ENCODE peak calls at places on chromosome 1, in five cellular contexts. One of them, this sample, is unnamed.

GRCh38 chr1:225999912-226000337 is 782 bp upstream of the SDE2 start:
- DNase-seq in endodermal cell: no peak
- DNase-seq in NCI-H1105: no peak
- DNase-seq in stimulated activated effector memory CD8-positive, alpha-beta T cell treated with anti-CD3 and anti-CD28 coated beads, Interleukin-12 subunit alpha, Interleukin-12 subunit beta, amount 100 ng/mL, for 72 hours: no peak
- DNase-seq in A673: peak; percentile 39
- DNase-seq in this sample: no peak

GRCh38 chr1:28582248-28582615 is 9.8 kb upstream of the RAB42 start:
- DNase-seq in endodermal cell: no peak
- DNase-seq in NCI-H1105: no peak
- DNase-seq in stimulated activated effector memory CD8-positive, alpha-beta T cell treated with anti-CD3 and anti-CD28 coated beads, Interleukin-12 subunit alpha, Interleukin-12 subunit beta, amount 100 ng/mL, for 72 hours: no peak
- DNase-seq in A673: peak; percentile 64
- DNase-seq in this sample: no peak

GRCh38 chr1:205934788-205935187 is 8.5 kb downstream of the SLC26A9 start:
- DNase-seq in endodermal cell: no peak
- DNase-seq in NCI-H1105: no peak
- DNase-seq in stimulated activated effector memory CD8-positive, alpha-beta T cell treated with anti-CD3 and anti-CD28 coated beads, Interleukin-12 subunit alpha, Interleukin-12 subunit beta, amount 100 ng/mL, for 72 hours: no peak
- DNase-seq in A673: no peak
- DNase-seq in this sample: no peak

GRCh38 chr1:36731226-36732037 is 248.7 kb upstream of the CSF3R start:
- DNase-seq in endodermal cell: peak; percentile 75
- DNase-seq in NCI-H1105: no peak
- DNase-seq in stimulated activated effector memory CD8-positive, alpha-beta T cell treated with anti-CD3 and anti-CD28 coated beads, Interleukin-12 subunit alpha, Interleukin-12 subunit beta, amount 100 ng/mL, for 72 hours: no peak
- DNase-seq in A673: no peak
- DNase-seq in this sample: no peak

GRCh38 chr1:117598489-117598888 is 7.4 kb upstream of the TENT5C start:
- DNase-seq in endodermal cell: no peak
- DNase-seq in NCI-H1105: no peak
- DNase-seq in stimulated activated effector memory CD8-positive, alpha-beta T cell treated with anti-CD3 and anti-CD28 coated beads, Interleukin-12 subunit alpha, Interleukin-12 subunit beta, amount 100 ng/mL, for 72 hours: no peak
- DNase-seq in A673: no peak
- DNase-seq in this sample: no peak

GRCh38 chr1:234527346-234527745 is 48.4 kb upstream of the TARBP1 start:
- DNase-seq in endodermal cell: no peak
- DNase-seq in NCI-H1105: no peak
- DNase-seq in stimulated activated effector memory CD8-positive, alpha-beta T cell treated with anti-CD3 and anti-CD28 coated beads, Interleukin-12 subunit alpha, Interleukin-12 subunit beta, amount 100 ng/mL, for 72 hours: no peak
- DNase-seq in A673: no peak
- DNase-seq in this sample: no peak

GRCh38 chr1:11620405-11620804 is 33.8 kb downstream of the FBXO2 start:
- DNase-seq in endodermal cell: no peak
- DNase-seq in NCI-H1105: no peak
- DNase-seq in stimulated activated effector memory CD8-positive, alpha-beta T cell treated with anti-CD3 and anti-CD28 coated beads, Interleukin-12 subunit alpha, Interleukin-12 subunit beta, amount 100 ng/mL, for 72 hours: no peak
- DNase-seq in A673: no peak
- DNase-seq in this sample: no peak

GRCh38 chr1:215358356-215358755 is 208.7 kb upstream of the KCTD3 start:
- DNase-seq in endodermal cell: no peak
- DNase-seq in NCI-H1105: no peak
- DNase-seq in stimulated activated effector memory CD8-positive, alpha-beta T cell treated with anti-CD3 and anti-CD28 coated beads, Interleukin-12 subunit alpha, Interleukin-12 subunit beta, amount 100 ng/mL, for 72 hours: no peak
- DNase-seq in A673: no peak
- DNase-seq in this sample: no peak

GRCh38 chr1:225580180-225581099 is 72.5 kb downstream of the ENAH start:
- DNase-seq in endodermal cell: peak; percentile 54
- DNase-seq in NCI-H1105: no peak
- DNase-seq in stimulated activated effector memory CD8-positive, alpha-beta T cell treated with anti-CD3 and anti-CD28 coated beads, Interleukin-12 subunit alpha, Interleukin-12 subunit beta, amount 100 ng/mL, for 72 hours: no peak
- DNase-seq in A673: peak; percentile 52
- DNase-seq in this sample: no peak

GRCh38 chr1:228667224-228667623 is 68.1 kb upstream of the RHOU start:
- DNase-seq in endodermal cell: no peak
- DNase-seq in NCI-H1105: no peak
- DNase-seq in stimulated activated effector memory CD8-positive, alpha-beta T cell treated with anti-CD3 and anti-CD28 coated beads, Interleukin-12 subunit alpha, Interleukin-12 subunit beta, amount 100 ng/mL, for 72 hours: no peak
- DNase-seq in A673: no peak
- DNase-seq in this sample: no peak

GRCh38 chr1:36400825-36401601 is 3.3 kb upstream of the LSM10 start:
- DNase-seq in endodermal cell: peak; percentile 98
- DNase-seq in NCI-H1105: no peak
- DNase-seq in stimulated activated effector memory CD8-positive, alpha-beta T cell treated with anti-CD3 and anti-CD28 coated beads, Interleukin-12 subunit alpha, Interleukin-12 subunit beta, amount 100 ng/mL, for 72 hours: peak; percentile 79
- DNase-seq in A673: peak; percentile 58
- DNase-seq in this sample: peak; percentile 68

GRCh38 chr1:47679301-47679751 is 241.5 kb downstream of the FOXD2 start:
- DNase-seq in endodermal cell: peak; percentile 26
- DNase-seq in NCI-H1105: no peak
- DNase-seq in stimulated activated effector memory CD8-positive, alpha-beta T cell treated with anti-CD3 and anti-CD28 coated beads, Interleukin-12 subunit alpha, Interleukin-12 subunit beta, amount 100 ng/mL, for 72 hours: no peak
- DNase-seq in A673: peak; percentile 23
- DNase-seq in this sample: no peak

GRCh38 chr1:59183918-59184317 is 113.0 kb upstream of the FGGY start:
- DNase-seq in endodermal cell: no peak
- DNase-seq in NCI-H1105: no peak
- DNase-seq in stimulated activated effector memory CD8-positive, alpha-beta T cell treated with anti-CD3 and anti-CD28 coated beads, Interleukin-12 subunit alpha, Interleukin-12 subunit beta, amount 100 ng/mL, for 72 hours: no peak
- DNase-seq in A673: no peak
- DNase-seq in this sample: no peak

GRCh38 chr1:184017226-184017787 is 20.2 kb downstream of the COLGALT2 start:
- DNase-seq in endodermal cell: no peak
- DNase-seq in NCI-H1105: no peak
- DNase-seq in stimulated activated effector memory CD8-positive, alpha-beta T cell treated with anti-CD3 and anti-CD28 coated beads, Interleukin-12 subunit alpha, Interleukin-12 subunit beta, amount 100 ng/mL, for 72 hours: no peak
- DNase-seq in A673: no peak
- DNase-seq in this sample: no peak

GRCh38 chr1:231139125-231139649 is 22.7 kb upstream of the TRIM67 start:
- DNase-seq in endodermal cell: no peak
- DNase-seq in NCI-H1105: no peak
- DNase-seq in stimulated activated effector memory CD8-positive, alpha-beta T cell treated with anti-CD3 and anti-CD28 coated beads, Interleukin-12 subunit alpha, Interleukin-12 subunit beta, amount 100 ng/mL, for 72 hours: no peak
- DNase-seq in A673: no peak
- DNase-seq in this sample: no peak

GRCh38 chr1:168972887-168973286 is 133.6 kb upstream of the ATP1B1 start:
- DNase-seq in endodermal cell: no peak
- DNase-seq in NCI-H1105: no peak
- DNase-seq in stimulated activated effector memory CD8-positive, alpha-beta T cell treated with anti-CD3 and anti-CD28 coated beads, Interleukin-12 subunit alpha, Interleukin-12 subunit beta, amount 100 ng/mL, for 72 hours: no peak
- DNase-seq in A673: no peak
- DNase-seq in this sample: no peak

GRCh38 chr1:101365186-101365585 is 128.4 kb downstream of the S1PR1 start:
- DNase-seq in endodermal cell: no peak
- DNase-seq in NCI-H1105: no peak
- DNase-seq in stimulated activated effector memory CD8-positive, alpha-beta T cell treated with anti-CD3 and anti-CD28 coated beads, Interleukin-12 subunit alpha, Interleukin-12 subunit beta, amount 100 ng/mL, for 72 hours: no peak
- DNase-seq in A673: no peak
- DNase-seq in this sample: no peak

GRCh38 chr1:159214149-159214760 is 9.6 kb downstream of the ACKR1 start:
- DNase-seq in endodermal cell: peak; percentile 85
- DNase-seq in NCI-H1105: peak; percentile 53
- DNase-seq in stimulated activated effector memory CD8-positive, alpha-beta T cell treated with anti-CD3 and anti-CD28 coated beads, Interleukin-12 subunit alpha, Interleukin-12 subunit beta, amount 100 ng/mL, for 72 hours: peak; percentile 61
- DNase-seq in A673: peak; percentile 49
- DNase-seq in this sample: peak; percentile 32

GRCh38 chr1:220251272-220251671 is 21.0 kb downstream of the RAB3GAP2 start:
- DNase-seq in endodermal cell: no peak
- DNase-seq in NCI-H1105: no peak
- DNase-seq in stimulated activated effector memory CD8-positive, alpha-beta T cell treated with anti-CD3 and anti-CD28 coated beads, Interleukin-12 subunit alpha, Interleukin-12 subunit beta, amount 100 ng/mL, for 72 hours: no peak
- DNase-seq in A673: no peak
- DNase-seq in this sample: no peak

GRCh38 chr1:156673387-156674121 is 3.7 kb downstream of the NES start:
- DNase-seq in endodermal cell: peak; percentile 97
- DNase-seq in NCI-H1105: no peak
- DNase-seq in stimulated activated effector memory CD8-positive, alpha-beta T cell treated with anti-CD3 and anti-CD28 coated beads, Interleukin-12 subunit alpha, Interleukin-12 subunit beta, amount 100 ng/mL, for 72 hours: no peak
- DNase-seq in A673: no peak
- DNase-seq in this sample: no peak

GRCh38 chr1:84847253-84848247 is 45.5 kb downstream of the LPAR3 start:
- DNase-seq in endodermal cell: no peak
- DNase-seq in NCI-H1105: peak; percentile 91
- DNase-seq in stimulated activated effector memory CD8-positive, alpha-beta T cell treated with anti-CD3 and anti-CD28 coated beads, Interleukin-12 subunit alpha, Interleukin-12 subunit beta, amount 100 ng/mL, for 72 hours: peak; percentile 44
- DNase-seq in A673: peak; percentile 55
- DNase-seq in this sample: no peak

GRCh38 chr1:211648980-211649934 is 26.2 kb downstream of the NEK2 start:
- DNase-seq in endodermal cell: no peak
- DNase-seq in NCI-H1105: no peak
- DNase-seq in stimulated activated effector memory CD8-positive, alpha-beta T cell treated with anti-CD3 and anti-CD28 coated beads, Interleukin-12 subunit alpha, Interleukin-12 subunit beta, amount 100 ng/mL, for 72 hours: no peak
- DNase-seq in A673: peak; percentile 52
- DNase-seq in this sample: no peak

GRCh38 chr1:158819461-158820443 is 11.4 kb upstream of the MNDA start:
- DNase-seq in endodermal cell: no peak
- DNase-seq in NCI-H1105: no peak
- DNase-seq in stimulated activated effector memory CD8-positive, alpha-beta T cell treated with anti-CD3 and anti-CD28 coated beads, Interleukin-12 subunit alpha, Interleukin-12 subunit beta, amount 100 ng/mL, for 72 hours: no peak
- DNase-seq in A673: no peak
- DNase-seq in this sample: no peak

GRCh38 chr1:228407118-228408040 is 744 bp upstream of the TRIM11 start:
- DNase-seq in endodermal cell: peak; percentile 65
- DNase-seq in NCI-H1105: no peak
- DNase-seq in stimulated activated effector memory CD8-positive, alpha-beta T cell treated with anti-CD3 and anti-CD28 coated beads, Interleukin-12 subunit alpha, Interleukin-12 subunit beta, amount 100 ng/mL, for 72 hours: no peak
- DNase-seq in A673: no peak
- DNase-seq in this sample: no peak

GRCh38 chr1:160096491-160097116 is 1.8 kb downstream of the IGSF8 start:
- DNase-seq in endodermal cell: peak; percentile 57
- DNase-seq in NCI-H1105: no peak
- DNase-seq in stimulated activated effector memory CD8-positive, alpha-beta T cell treated with anti-CD3 and anti-CD28 coated beads, Interleukin-12 subunit alpha, Interleukin-12 subunit beta, amount 100 ng/mL, for 72 hours: no peak
- DNase-seq in A673: no peak
- DNase-seq in this sample: no peak

GRCh38 chr1:94617139-94617805 is 75.7 kb upstream of the F3 start:
- DNase-seq in endodermal cell: no peak
- DNase-seq in NCI-H1105: no peak
- DNase-seq in stimulated activated effector memory CD8-positive, alpha-beta T cell treated with anti-CD3 and anti-CD28 coated beads, Interleukin-12 subunit alpha, Interleukin-12 subunit beta, amount 100 ng/mL, for 72 hours: no peak
- DNase-seq in A673: no peak
- DNase-seq in this sample: no peak

GRCh38 chr1:16717174-16718108 is 22.9 kb upstream of the RNU1-4 start:
- DNase-seq in endodermal cell: peak; percentile 68
- DNase-seq in NCI-H1105: no peak
- DNase-seq in stimulated activated effector memory CD8-positive, alpha-beta T cell treated with anti-CD3 and anti-CD28 coated beads, Interleukin-12 subunit alpha, Interleukin-12 subunit beta, amount 100 ng/mL, for 72 hours: peak; percentile 61
- DNase-seq in A673: peak; percentile 52
- DNase-seq in this sample: no peak

GRCh38 chr1:43764581-43764980 is 57.2 kb downstream of the ST3GAL3 start:
- DNase-seq in endodermal cell: peak; percentile 63
- DNase-seq in NCI-H1105: no peak
- DNase-seq in stimulated activated effector memory CD8-positive, alpha-beta T cell treated with anti-CD3 and anti-CD28 coated beads, Interleukin-12 subunit alpha, Interleukin-12 subunit beta, amount 100 ng/mL, for 72 hours: no peak
- DNase-seq in A673: no peak
- DNase-seq in this sample: no peak

GRCh38 chr1:15352122-15352957 is 57.3 kb upstream of the EFHD2 start:
- DNase-seq in endodermal cell: peak; percentile 61
- DNase-seq in NCI-H1105: no peak
- DNase-seq in stimulated activated effector memory CD8-positive, alpha-beta T cell treated with anti-CD3 and anti-CD28 coated beads, Interleukin-12 subunit alpha, Interleukin-12 subunit beta, amount 100 ng/mL, for 72 hours: peak; percentile 75
- DNase-seq in A673: peak; percentile 90
- DNase-seq in this sample: no peak

This sample was measured in progenitor cell of endocrine pancreas.